ENCODE peak calls at places on chromosomes 12 and 14, in seven cellular contexts. W, E, A, H, L, V and X are unnamed samples.

GRCh38 chr12:31325524-31325875 is 450 bp downstream of the SINHCAF start:
- DNase-seq in A (peak; percentile 30), W (no peak), E (no peak), L (no peak), H (no peak), V (peak; percentile 58), X (no peak)

GRCh38 chr12:104182144-104182543 is 33.4 kb upstream of the TXNRD1 start:
- DNase-seq in A (no peak), E (no peak), V (no peak), W (no peak), L (peak; percentile 94), H (peak; percentile 60), X (peak; percentile 84)

GRCh38 chr14:57057803-57058202 is 210.9 kb downstream of the EXOC5 start:
- DNase-seq in W (no peak), V (no peak), A (no peak), L (no peak), H (no peak), E (no peak), X (no peak)

GRCh38 chr12:64675795-64676194 is 65.5 kb downstream of the RASSF3 start:
- DNase-seq in V (no peak), H (no peak), L (peak; percentile 50), A (no peak), W (no peak), E (peak; percentile 47), X (no peak)

GRCh38 chr14:91753501-91754128 is 21.7 kb upstream of the CATSPERB start:
- DNase-seq in E (no peak), L (peak; percentile 58), H (no peak), A (no peak), W (no peak), V (no peak), X (no peak)

GRCh38 chr14:50610465-50610864 is 50.5 kb downstream of the ATL1 start:
- DNase-seq in W (no peak), H (no peak), V (no peak), L (no peak), A (no peak), E (no peak), X (no peak)

GRCh38 chr12:3560295-3560620 is 69.3 kb downstream of the PRMT8 start:
- DNase-seq in A (no peak), H (no peak), W (no peak), L (no peak), E (no peak), V (no peak), X (no peak)

GRCh38 chr14:90355540-90356518 is 24.1 kb upstream of the NRDE2 start:
- DNase-seq in E (no peak), H (no peak), A (no peak), W (no peak), L (peak; percentile 25), V (no peak), X (no peak)

GRCh38 chr12:49877066-49877465 is 26.6 kb downstream of the FAIM2 start:
- DNase-seq in L (no peak), E (no peak), H (no peak), A (no peak), V (no peak), W (no peak), X (no peak)

GRCh38 chr12:57815177-57816000 is 3.1 kb downstream of the AVIL start:
- DNase-seq in E (no peak), W (no peak), H (no peak), V (no peak), L (peak; percentile 45), A (no peak), X (no peak)

GRCh38 chr14:70964492-70964891 is 57.2 kb downstream of the PCNX1 start:
- DNase-seq in A (no peak), H (no peak), E (no peak), W (no peak), V (no peak), L (no peak), X (no peak)

GRCh38 chr14:36245223-36245622 is 68.7 kb upstream of the PTCSC3 start:
- DNase-seq in A (no peak), W (no peak), E (no peak), H (no peak), L (no peak), V (no peak), X (no peak)

GRCh38 chr12:78245111-78245510 is 414.4 kb downstream of the NAV3 start:
- DNase-seq in H (no peak), E (no peak), V (no peak), W (no peak), A (no peak), L (no peak), X (no peak)

GRCh38 chr12:54082402-54082892 is 28.8 kb downstream of the HOXC4 start:
- DNase-seq in W (peak; percentile 62), E (peak; percentile 44), H (peak; percentile 48), L (no peak), A (no peak), V (no peak), X (no peak)

GRCh38 chr12:33248364-33248763 is 191.3 kb downstream of the SYT10 start:
- DNase-seq in L (no peak), H (no peak), E (no peak), A (no peak), W (no peak), V (no peak), X (no peak)

GRCh38 chr12:2138871-2139308 is 86.1 kb downstream of the CACNA1C start:
- DNase-seq in E (no peak), L (peak; percentile 47), H (no peak), V (no peak), A (no peak), W (no peak), X (no peak)

GRCh38 chr12:32437095-32437515 is 37.7 kb downstream of the FGD4 start:
- DNase-seq in W (no peak), E (no peak), V (no peak), H (no peak), L (peak; percentile 91), A (no peak), X (peak; percentile 82)

DNA sequence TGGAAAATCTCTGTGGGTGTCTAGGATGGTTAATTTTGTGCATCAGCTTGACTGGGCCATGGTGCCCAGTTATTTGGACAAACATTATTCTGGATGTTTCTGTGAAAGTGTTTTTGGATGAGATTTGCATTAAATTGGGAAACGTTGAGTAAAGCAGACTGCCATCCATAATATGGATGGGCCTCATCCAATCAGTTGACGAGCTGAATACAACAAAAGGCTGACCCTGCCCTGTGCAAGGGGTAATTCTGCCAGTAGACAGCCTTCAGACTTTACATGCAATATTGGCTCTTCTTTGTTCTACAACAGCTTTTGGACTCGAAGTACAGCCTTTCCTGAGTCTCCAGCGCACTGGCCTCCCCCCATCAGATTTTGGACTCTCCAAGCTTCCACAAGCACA is 1.5 kb upstream of the CDKN3 start:
- DNase-seq in A (no peak), E (no peak), H (no peak), L (no peak), W (no peak), V (no peak), X (no peak)
- H3K4me3 ChIP-seq in A (no peak overlapping the region), E (no peak overlapping the region), H (no peak overlapping the region), L (no peak overlapping the region), W (no peak overlapping the region), V (no peak overlapping the region), X (no peak overlapping the region)

DNA sequence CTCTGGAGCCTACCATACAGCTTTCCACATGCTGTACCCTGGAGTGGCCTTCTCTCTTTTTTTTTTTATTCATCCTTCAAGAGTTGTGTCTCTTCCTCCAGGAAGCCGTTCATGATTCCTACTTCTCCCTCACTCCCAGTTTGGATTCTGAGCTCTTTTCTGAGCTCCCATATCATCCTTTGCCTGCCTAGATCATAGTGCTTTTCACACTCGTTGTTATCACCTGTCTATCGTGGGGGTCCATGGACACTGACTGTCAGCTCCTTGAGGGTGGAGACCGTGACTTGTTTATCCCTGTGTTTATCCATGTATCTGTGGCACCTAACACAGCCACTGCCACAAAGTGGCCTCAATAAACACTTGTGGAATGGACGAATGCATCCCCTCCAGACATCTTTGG is 7.0 kb downstream of the AK7 start:
- DNase-seq in V (no peak), L (no peak), E (no peak), A (no peak), W (no peak), H (no peak), X (no peak)
- H3K4me3 ChIP-seq in V (no peak overlapping the region), L (no peak overlapping the region), E (no peak overlapping the region), A (no peak overlapping the region), W (no peak overlapping the region), H (no peak overlapping the region), X (no peak overlapping the region)

GRCh38 chr12:130461868-130462557 is 124.3 kb downstream of the PIWIL1 start:
- DNase-seq in L (no peak), V (no peak), H (no peak), E (no peak), A (no peak), W (peak; percentile 59), X (no peak)

GRCh38 chr12:130465046-130465445 is 127.4 kb downstream of the PIWIL1 start:
- DNase-seq in W (no peak), H (no peak), E (no peak), A (no peak), L (no peak), V (no peak), X (no peak)

GRCh38 chr12:130463818-130464663 is 126.4 kb downstream of the PIWIL1 start:
- DNase-seq in L (no peak), E (no peak), V (no peak), W (no peak), H (no peak), A (no peak), X (no peak)

GRCh38 chr12:130462558-130462924 is 124.9 kb downstream of the PIWIL1 start:
- DNase-seq in H (no peak), V (no peak), A (no peak), W (no peak), L (no peak), E (no peak), X (no peak)

DNA sequence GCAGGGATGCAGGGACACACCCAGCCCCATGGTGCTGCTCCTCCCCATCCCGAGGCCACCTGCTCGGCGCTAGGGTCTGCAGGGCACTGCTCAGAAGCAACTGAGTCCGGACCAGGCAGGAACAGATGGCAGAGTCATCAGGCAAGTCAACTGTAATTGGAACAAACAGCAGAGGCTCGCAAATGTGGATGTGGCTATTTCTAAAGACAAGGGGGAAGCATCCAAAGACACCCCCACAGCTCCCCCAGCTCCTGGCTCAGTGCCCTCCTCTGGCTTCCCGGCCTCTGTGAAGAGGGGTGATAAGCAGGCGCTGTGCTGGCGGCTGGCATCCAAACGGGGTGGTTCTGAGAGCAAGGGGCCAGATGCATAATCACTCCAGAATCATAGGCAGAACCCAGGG is 125.6 kb downstream of the PIWIL1 start:
- DNase-seq in V (no peak), W (no peak), A (no peak), L (no peak), E (no peak), H (no peak), X (no peak)
- H3K4me3 ChIP-seq in V (no peak overlapping the region), W (no peak overlapping the region), A (no peak overlapping the region), L (no peak overlapping the region), E (no peak overlapping the region), H (no peak overlapping the region), X (no peak overlapping the region)

GRCh38 chr14:102124419-102124818 is 15.3 kb upstream of the WDR20 start:
- DNase-seq in E (no peak), W (no peak), H (no peak), A (no peak), L (no peak), V (no peak), X (no peak)
- H3K4me3 ChIP-seq in E (no peak overlapping the region), W (no peak overlapping the region), H (no peak overlapping the region), A (no peak overlapping the region), L (no peak overlapping the region), V (no peak overlapping the region), X (no peak overlapping the region)

DNA sequence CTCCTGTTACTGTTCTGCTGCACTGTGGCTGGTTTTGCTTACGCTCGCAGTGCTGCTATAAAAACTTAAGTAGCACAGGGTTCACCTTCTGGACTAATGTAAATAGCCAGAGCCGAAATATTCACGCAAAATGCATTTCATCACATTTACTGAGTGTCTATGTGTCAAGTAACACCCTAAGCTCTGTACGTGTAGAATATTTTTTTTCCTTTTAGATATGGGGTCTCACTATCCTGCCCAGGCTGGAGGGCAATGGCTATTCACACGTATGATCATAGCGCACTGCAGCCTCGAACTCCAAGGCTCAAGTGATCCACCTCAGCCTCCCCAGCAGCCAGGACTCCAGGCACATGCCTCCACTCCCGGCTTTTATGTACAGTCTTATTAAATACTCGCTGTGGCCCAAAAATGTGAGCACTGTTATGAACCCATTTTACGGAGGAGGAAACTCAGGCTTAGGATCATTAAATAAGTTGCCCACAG is 60.8 kb upstream of the RIMBP2 start:
- DNase-seq in H (no peak), E (no peak), L (no peak), V (no peak), A (no peak), W (no peak), X (peak; percentile 35)
- H3K4me3 ChIP-seq in H (no peak overlapping the region), E (no peak overlapping the region), L (no peak overlapping the region), V (no peak overlapping the region), A (no peak overlapping the region), W (no peak overlapping the region), X (no peak overlapping the region)